ENCODE peak calls at places on chromosomes 3 and 15, in four cellular contexts. One of them, this sample, is unnamed.

GRCh38 chr3:46466273-46466672 is 1.6 kb upstream of the LTF start:
- DNase-seq in transverse colon: no peak
- DNase-seq in NCI-H748 treated with DMSO at 0.1 percent for 48 hours: no peak
- DNase-seq in AG10803: no peak
- DNase-seq in this sample: no peak

GRCh38 chr15:82306791-82307713 is 42.2 kb downstream of the GOLGA6L10 start:
- DNase-seq in AG10803: no peak
- DNase-seq in NCI-H748 treated with DMSO at 0.1 percent for 48 hours: no peak
- DNase-seq in transverse colon: no peak
- DNase-seq in this sample: no peak

GRCh38 chr3:16183601-16184270 is 9.3 kb downstream of the GALNT15 start:
- DNase-seq in AG10803: peak
- DNase-seq in transverse colon: no peak
- DNase-seq in NCI-H748 treated with DMSO at 0.1 percent for 48 hours: no peak
- DNase-seq in this sample: peak

GRCh38 chr15:101844916-101845315 is 32.9 kb downstream of the OR4F15 start:
- DNase-seq in NCI-H748 treated with DMSO at 0.1 percent for 48 hours: no peak
- DNase-seq in AG10803: no peak
- DNase-seq in transverse colon: no peak
- DNase-seq in this sample: no peak

GRCh38 chr15:63015618-63016017 is 26.9 kb upstream of the TPM1 start:
- DNase-seq in transverse colon: no peak
- DNase-seq in AG10803: peak
- DNase-seq in NCI-H748 treated with DMSO at 0.1 percent for 48 hours: no peak
- DNase-seq in this sample: no peak

GRCh38 chr3:139378587-139378986 is 10.9 kb downstream of the COPB2 start:
- DNase-seq in AG10803: no peak
- DNase-seq in transverse colon: no peak
- DNase-seq in NCI-H748 treated with DMSO at 0.1 percent for 48 hours: peak
- DNase-seq in this sample: no peak

GRCh38 chr15:43517354-43518072 is at the start of gene MAP1A:
- DNase-seq in NCI-H748 treated with DMSO at 0.1 percent for 48 hours: no peak
- DNase-seq in AG10803: peak
- DNase-seq in transverse colon: peak
- DNase-seq in this sample: peak

GRCh38 chr3:9732080-9732752 is 681 bp downstream of the BRPF1 start:
- DNase-seq in AG10803: no peak
- DNase-seq in transverse colon: peak
- DNase-seq in NCI-H748 treated with DMSO at 0.1 percent for 48 hours: no peak
- DNase-seq in this sample: no peak

GRCh38 chr15:25717116-25717755 is 145.9 kb downstream of the ATP10A start:
- DNase-seq in AG10803: peak
- DNase-seq in NCI-H748 treated with DMSO at 0.1 percent for 48 hours: no peak
- DNase-seq in transverse colon: no peak
- DNase-seq in this sample: no peak

GRCh38 chr15:51830279-51830806 is 890 bp downstream of the TMOD3 start:
- DNase-seq in AG10803: peak
- DNase-seq in transverse colon: no peak
- DNase-seq in NCI-H748 treated with DMSO at 0.1 percent for 48 hours: no peak
- DNase-seq in this sample: no peak

GRCh38 chr3:171269557-171269956 is 190.6 kb downstream of the TNIK start:
- DNase-seq in NCI-H748 treated with DMSO at 0.1 percent for 48 hours: no peak
- DNase-seq in AG10803: peak
- DNase-seq in transverse colon: no peak
- DNase-seq in this sample: no peak

GRCh38 chr15:20356444-20357138 is 185.0 kb downstream of the GOLGA6L6 start:
- DNase-seq in transverse colon: peak
- DNase-seq in NCI-H748 treated with DMSO at 0.1 percent for 48 hours: no peak
- DNase-seq in AG10803: no peak
- DNase-seq in this sample: no peak

GRCh38 chr15:29405564-29405963 is 135.9 kb upstream of the NSMCE3 start:
- DNase-seq in transverse colon: no peak
- DNase-seq in NCI-H748 treated with DMSO at 0.1 percent for 48 hours: no peak
- DNase-seq in AG10803: no peak
- DNase-seq in this sample: no peak

GRCh38 chr3:86814321-86814720 is 176.6 kb downstream of the VGLL3 start:
- DNase-seq in NCI-H748 treated with DMSO at 0.1 percent for 48 hours: no peak
- DNase-seq in transverse colon: no peak
- DNase-seq in AG10803: no peak
- DNase-seq in this sample: no peak

GRCh38 chr15:23436421-23436820 is 10.6 kb downstream of the GOLGA6L2 start:
- DNase-seq in transverse colon: no peak
- DNase-seq in NCI-H748 treated with DMSO at 0.1 percent for 48 hours: no peak
- DNase-seq in AG10803: no peak
- DNase-seq in this sample: no peak